ENCODE peak calls at places on chromosome 6, in four cellular contexts. One of them, this sample, is unnamed.
A peak's percentile ranks its signal among the peaks of the same experiment; 100 is the strongest.

GRCh38 chr6:46325561-46326525 is 155.1 kb upstream of the ENPP5 start:
- DNase-seq in RCC 7860: no peak
- DNase-seq in COR-L47: peak; percentile 69
- DNase-seq in nephron progenitor cell: peak; percentile 17
- DNase-seq in this sample: no peak

GRCh38 chr6:81003156-81003555 is 749.3 kb downstream of the TENT5A start:
- DNase-seq in RCC 7860: no peak
- DNase-seq in COR-L47: no peak
- DNase-seq in nephron progenitor cell: no peak
- DNase-seq in this sample: no peak

GRCh38 chr6:143125896-143126573 is 65.3 kb downstream of the AIG1 start:
- DNase-seq in RCC 7860: peak; percentile 88
- DNase-seq in COR-L47: no peak
- DNase-seq in nephron progenitor cell: no peak
- DNase-seq in this sample: no peak

GRCh38 chr6:12020187-12020791 is 8.2 kb downstream of the HIVEP1 start:
- DNase-seq in RCC 7860: no peak
- DNase-seq in COR-L47: no peak
- DNase-seq in nephron progenitor cell: no peak
- DNase-seq in this sample: no peak

GRCh38 chr6:68958327-68958726 is 323.2 kb downstream of the ADGRB3 start:
- DNase-seq in RCC 7860: no peak
- DNase-seq in COR-L47: peak; percentile 28
- DNase-seq in nephron progenitor cell: no peak
- DNase-seq in this sample: no peak

GRCh38 chr6:109456710-109457595 is 1.4 kb upstream of the MICAL1 start:
- DNase-seq in RCC 7860: no peak
- DNase-seq in COR-L47: no peak
- DNase-seq in nephron progenitor cell: no peak
- DNase-seq in this sample: no peak

GRCh38 chr6:161418458-161418945 is 144.6 kb upstream of the AGPAT4 start:
- DNase-seq in RCC 7860: peak; percentile 60
- DNase-seq in COR-L47: peak; percentile 43
- DNase-seq in nephron progenitor cell: peak; percentile 48
- DNase-seq in this sample: peak; percentile 72

GRCh38 chr6:52568320-52568719 is 8.5 kb downstream of the TRAM2 start:
- DNase-seq in RCC 7860: no peak
- DNase-seq in COR-L47: no peak
- DNase-seq in nephron progenitor cell: no peak
- DNase-seq in this sample: no peak

GRCh38 chr6:33732819-33733218 is 13.9 kb downstream of the IP6K3 start:
- DNase-seq in RCC 7860: no peak
- DNase-seq in COR-L47: no peak
- DNase-seq in nephron progenitor cell: no peak
- DNase-seq in this sample: peak; percentile 40

GRCh38 chr6:7568021-7568420 is 22.0 kb upstream of the SNRNP48 start:
- DNase-seq in RCC 7860: no peak
- DNase-seq in COR-L47: no peak
- DNase-seq in nephron progenitor cell: no peak
- DNase-seq in this sample: no peak

GRCh38 chr6:137451926-137452325 is 42.3 kb downstream of the OLIG3 start:
- DNase-seq in RCC 7860: no peak
- DNase-seq in COR-L47: no peak
- DNase-seq in nephron progenitor cell: no peak
- DNase-seq in this sample: no peak

GRCh38 chr6:26537846-26538571 is at the start of gene HMGN4:
- DNase-seq in RCC 7860: peak; percentile 76
- DNase-seq in COR-L47: peak; percentile 83
- DNase-seq in nephron progenitor cell: peak; percentile 72
- DNase-seq in this sample: peak; percentile 57